ENCODE peak calls at places on chromosomes 4 and X, in nine cellular contexts. O is GM10248, X is lower leg skin, G is stomach, J is tibial nerve, A is testis, Y is NB4, L is fibroblast of lung, Z is ascending aorta. Q is an unnamed sample.

GRCh38 chrX:53729756-53730155 is 43.2 kb upstream of the HUWE1 start:
- DNase-seq in G (no peak), X (no peak), Z (no peak), Y (no peak), L (no peak), A (no peak), O (no peak), J (no peak), Q (no peak)

GRCh38 chr4:109067509-109068205 is 234.8 kb downstream of the COL25A1 start:
- DNase-seq in A (peak), L (peak), Y (no peak), Z (no peak), G (no peak), J (peak), X (peak), O (no peak), Q (no peak)

GRCh38 chr4:71304289-71304850 is 34.5 kb upstream of the SLC4A4 start:
- DNase-seq in Y (no peak), A (no peak), Z (no peak), L (peak), O (no peak), G (no peak), J (no peak), X (no peak), Q (no peak)

GRCh38 chr4:77481856-77482255 is 123.8 kb upstream of the CXCL13 start:
- DNase-seq in L (peak), X (no peak), A (no peak), G (no peak), Z (no peak), O (no peak), J (no peak), Y (no peak), Q (no peak)

GRCh38 chrX:39886282-39886681 is 211.5 kb downstream of the BCOR start:
- DNase-seq in O (no peak), Z (no peak), L (no peak), Y (no peak), J (no peak), A (peak), X (no peak), G (peak), Q (no peak)

GRCh38 chr4:87093443-87094123 is 126.8 kb downstream of the KLHL8 start:
- DNase-seq in Y (peak), G (no peak), Z (no peak), L (peak), O (peak), X (no peak), A (peak), J (peak), Q (no peak)

GRCh38 chr4:6907658-6908191 is 1.9 kb upstream of the TBC1D14 start:
- DNase-seq in L (no peak), X (no peak), Y (no peak), G (peak), A (peak), J (no peak), O (no peak), Z (no peak), Q (no peak)

GRCh38 chr4:81260443-81261102 is 45.6 kb upstream of the PRKG2 start:
- DNase-seq in J (no peak), Z (no peak), L (no peak), O (no peak), A (no peak), Y (no peak), G (no peak), X (no peak), Q (no peak)

GRCh38 chr4:7226464-7226863 is 34.1 kb downstream of the SORCS2 start:
- DNase-seq in A (no peak), Z (no peak), G (no peak), O (no peak), X (no peak), Y (no peak), J (no peak), L (no peak), Q (no peak)

GRCh38 chr4:8002525-8003309 is 63.1 kb upstream of the AFAP1 start:
- DNase-seq in X (no peak), O (no peak), G (no peak), Y (no peak), J (no peak), L (no peak), Z (no peak), A (no peak), Q (peak)

GRCh38 chrX:15663439-15663838 is 1.2 kb downstream of the CLTRN start:
- DNase-seq in A (no peak), Y (no peak), Z (no peak), L (no peak), J (no peak), X (no peak), G (no peak), O (no peak), Q (no peak)

GRCh38 chr4:113901994-113902787 is 77.3 kb downstream of the ARSJ start:
- DNase-seq in J (no peak), Z (no peak), Y (no peak), L (no peak), A (no peak), O (peak), X (no peak), G (peak), Q (no peak)

GRCh38 chr4:157172011-157172410 is 48.5 kb upstream of the GRIA2 start:
- DNase-seq in X (no peak), L (peak), O (no peak), Y (no peak), A (no peak), Z (no peak), G (no peak), J (no peak), Q (no peak)

GRCh38 chr4:83810428-83810827 is 274.5 kb downstream of the GPAT3 start:
- DNase-seq in J (no peak), A (no peak), X (no peak), L (peak), Z (no peak), O (no peak), G (no peak), Y (no peak), Q (no peak)

GRCh38 chr4:98481167-98481566 is 177.2 kb downstream of the TSPAN5 start:
- DNase-seq in O (no peak), A (peak), G (no peak), J (no peak), X (no peak), Y (no peak), Z (no peak), L (peak), Q (no peak)

GRCh38 chr4:145437466-145437865 is 44.2 kb upstream of the SMAD1 start:
- DNase-seq in A (no peak), J (no peak), Y (no peak), Z (no peak), O (no peak), G (no peak), L (no peak), X (no peak), Q (no peak)

GRCh38 chr4:56049428-56050212 is 100.9 kb downstream of the CEP135 start:
- DNase-seq in L (peak), O (peak), X (no peak), Z (no peak), G (no peak), J (no peak), Y (peak), A (peak), Q (no peak)

DNA sequence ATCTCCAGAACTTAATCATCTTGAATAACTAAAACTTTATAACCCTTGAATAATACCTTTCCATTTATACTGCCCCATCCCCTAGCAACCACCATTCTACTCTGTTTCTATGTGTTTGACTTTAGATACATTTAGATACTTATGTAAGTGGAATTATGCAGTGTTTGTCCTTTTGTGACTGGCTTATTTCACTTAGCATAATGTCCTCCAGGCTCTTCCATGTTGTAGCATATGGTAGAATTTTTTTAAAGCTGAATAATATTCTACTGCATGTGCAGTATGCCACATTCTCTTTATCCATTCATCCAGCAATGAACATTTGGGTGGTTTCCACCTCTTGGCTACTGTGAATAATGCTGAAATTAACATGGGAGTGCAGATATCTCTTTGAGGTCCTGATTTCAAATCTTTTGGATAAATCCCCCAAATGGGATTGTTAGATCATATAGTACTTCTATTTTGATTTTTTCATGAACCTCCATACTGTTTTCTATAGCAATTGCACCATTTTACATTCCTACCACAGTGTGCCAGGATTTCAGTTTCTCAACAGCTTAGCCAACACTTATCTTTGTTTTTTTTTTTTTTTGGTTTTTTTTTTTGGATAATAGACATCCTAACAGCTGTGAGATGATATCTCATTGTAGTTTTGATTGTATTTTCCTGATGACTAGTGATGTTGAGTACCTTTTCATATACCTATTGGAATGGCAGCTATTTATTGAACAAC is 105.8 kb upstream of the LNX1 start:
- DNase-seq in A (no peak), Z (no peak), O (no peak), J (no peak), G (no peak), L (no peak), X (no peak), Y (no peak), Q (no peak)
- TF ChIP-seq CTCF in A (no peak), Z (no peak), O (no peak), J (no peak), G (no peak), L (no peak), X (no peak), Y (no peak), Q (no peak)

GRCh38 chr4:158810487-158811215 is 41.8 kb downstream of the FNIP2 start:
- DNase-seq in X (peak), O (no peak), Z (peak), Y (no peak), G (peak), A (peak), J (peak), L (peak), Q (peak)

GRCh38 chr4:158812133-158812532 is 43.3 kb downstream of the FNIP2 start:
- DNase-seq in G (no peak), J (no peak), Y (no peak), L (no peak), X (no peak), Z (no peak), A (no peak), O (no peak), Q (no peak)

GRCh38 chr4:158811216-158811540 is 42.4 kb downstream of the FNIP2 start:
- DNase-seq in L (no peak), J (no peak), A (no peak), O (no peak), Y (no peak), Z (no peak), G (no peak), X (no peak), Q (no peak)

GRCh38 chr4:158812543-158812942 is 43.7 kb downstream of the FNIP2 start:
- DNase-seq in X (no peak), Z (no peak), L (no peak), A (no peak), O (no peak), G (no peak), J (no peak), Y (no peak), Q (no peak)

DNA sequence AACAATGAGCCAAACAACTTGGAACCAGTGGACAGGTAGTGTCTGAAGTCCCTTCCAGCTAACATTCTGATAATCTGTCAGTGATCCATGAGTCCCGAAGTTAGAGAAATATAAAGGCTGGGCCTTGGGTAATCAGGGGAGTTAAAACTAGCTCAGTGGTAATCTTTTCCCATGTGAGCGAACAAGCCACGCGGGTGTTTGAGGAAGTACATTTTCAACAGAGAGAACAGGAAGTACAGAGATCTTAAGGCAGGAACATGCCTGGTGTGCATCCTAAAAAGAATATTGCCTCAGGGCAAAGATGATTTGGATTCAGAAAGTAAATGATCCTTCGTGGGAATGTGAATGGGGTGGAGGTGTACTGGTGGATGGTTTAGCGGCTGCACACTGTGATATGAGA is 42.9 kb downstream of the FNIP2 start:
- DNase-seq in X (peak), Y (peak), O (no peak), L (no peak), Z (peak), J (peak), A (no peak), G (peak), Q (no peak)
- TF ChIP-seq CTCF in X (no peak), Y (no peak), O (no peak), L (no peak), Z (no peak), J (no peak), A (no peak), G (no peak), Q (no peak)

DNA sequence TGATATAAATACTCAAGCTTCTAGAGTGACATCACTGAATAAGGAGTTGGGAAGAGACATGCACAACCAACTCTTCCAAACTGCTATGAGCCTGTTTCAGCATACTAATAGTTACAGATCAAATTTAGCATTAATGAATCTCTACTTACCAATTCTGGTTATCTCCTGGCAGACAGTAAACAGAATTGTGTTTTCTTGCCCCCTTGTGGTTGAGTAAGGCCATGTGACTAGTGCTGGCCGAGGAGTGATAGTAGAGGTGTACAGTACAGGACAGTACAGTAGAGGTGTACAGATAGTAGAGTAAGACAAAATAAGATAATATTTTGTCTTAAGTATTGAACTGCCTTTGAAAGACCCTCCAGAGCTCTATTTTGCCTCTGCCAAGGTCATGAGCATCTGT is 681.4 kb downstream of the GABRG1 start:
- DNase-seq in G (no peak), J (no peak), Y (peak), L (no peak), A (no peak), Z (no peak), O (no peak), X (no peak), Q (no peak)
- TF ChIP-seq CTCF in G (peak), J (no peak), Y (peak), L (no peak), A (peak), Z (no peak), O (no peak), X (no peak), Q (no peak)

GRCh38 chrX:17550011-17550410 is 175.0 kb downstream of the NHS start:
- DNase-seq in Z (no peak), J (no peak), A (no peak), X (no peak), Y (no peak), G (no peak), L (peak), O (no peak), Q (no peak)
- TF ChIP-seq CTCF in Z (no peak), J (no peak), A (no peak), X (no peak), Y (no peak), G (no peak), L (no peak), O (no peak), Q (no peak)

GRCh38 chr4:40055379-40055872 is 1.2 kb upstream of the N4BP2 start:
- DNase-seq in Y (peak), A (no peak), J (no peak), L (no peak), Z (no peak), G (no peak), O (peak), X (no peak), Q (no peak)

GRCh38 chr4:40057540-40058091 is 966 bp downstream of the N4BP2 start:
- DNase-seq in Y (peak), A (peak), L (peak), G (peak), X (peak), J (peak), Z (peak), O (peak), Q (peak)

GRCh38 chr4:40058121-40058520 is 1.5 kb downstream of the N4BP2 start:
- DNase-seq in L (no peak), O (no peak), X (no peak), Z (no peak), G (no peak), A (no peak), J (no peak), Y (peak), Q (no peak)

GRCh38 chr4:40056722-40057539 is at the start of gene N4BP2:
- DNase-seq in A (peak), J (peak), O (peak), Z (peak), Y (peak), L (peak), G (peak), X (peak), Q (peak)

GRCh38 chr4:40055873-40056721 is 553 bp upstream of the N4BP2 start:
- DNase-seq in Z (peak), X (peak), J (peak), O (peak), L (peak), A (peak), G (peak), Y (peak), Q (peak)
- TF ChIP-seq CTCF in Z (no peak), X (no peak), J (no peak), O (no peak), L (no peak), A (no peak), G (no peak), Y (no peak), Q (no peak)

GRCh38 chr4:4504783-4505182 is 37.1 kb downstream of the STX18 start:
- DNase-seq in Z (no peak), G (no peak), A (no peak), L (no peak), Y (no peak), O (no peak), J (no peak), X (no peak), Q (no peak)

GRCh38 chr4:4507403-4507802 is 34.4 kb downstream of the STX18 start:
- DNase-seq in A (no peak), X (no peak), O (no peak), G (no peak), L (no peak), Z (no peak), J (no peak), Y (no peak), Q (no peak)

GRCh38 chr4:4506961-4507360 is 34.9 kb downstream of the STX18 start:
- DNase-seq in J (no peak), L (no peak), Z (no peak), O (no peak), X (no peak), Y (no peak), G (no peak), A (peak), Q (no peak)

GRCh38 chr4:4509521-4509920 is 32.3 kb downstream of the STX18 start:
- DNase-seq in O (no peak), A (no peak), Z (no peak), G (no peak), X (no peak), J (no peak), Y (no peak), L (no peak), Q (no peak)

DNA sequence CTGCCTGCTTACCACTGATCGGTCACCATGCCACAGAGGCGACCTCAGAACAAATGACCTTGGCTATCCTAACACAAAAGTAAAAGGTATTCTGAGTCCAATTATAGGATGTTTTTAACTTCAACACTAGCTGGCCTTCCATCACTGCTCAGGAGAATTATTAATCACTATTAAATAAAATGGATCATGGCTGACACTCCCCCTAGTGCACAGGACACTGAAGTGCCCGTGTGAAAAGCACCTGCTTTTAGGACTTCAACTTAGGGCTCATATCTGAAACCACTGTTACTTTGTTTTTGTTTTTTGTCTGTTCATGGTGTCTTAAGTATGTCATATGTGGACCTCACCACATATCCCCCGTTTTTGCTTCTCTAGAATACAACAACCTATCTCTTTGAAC is 33.9 kb downstream of the STX18 start:
- DNase-seq in Z (no peak), L (no peak), Y (no peak), X (no peak), A (no peak), J (no peak), O (no peak), G (no peak), Q (no peak)
- TF ChIP-seq CTCF in Z (no peak), L (peak), Y (peak), X (no peak), A (peak), J (peak), O (peak), G (peak), Q (no peak)